ENCODE peak calls at places on chromosome 1, in five cellular contexts. C is heart right ventricle, B is psoas muscle, F is suprapubic skin, Q is cardiac muscle cell. U is an unnamed sample.

GRCh38 chr1:223212441-223212840 is 69.4 kb upstream of the TLR5 start:
- DNase-seq in C (no peak), B (no peak), F (no peak), Q (no peak), U (no peak)

GRCh38 chr1:116203192-116203723 is 92.1 kb downstream of the MAB21L3 start:
- DNase-seq in C (no peak), B (no peak), F (no peak), Q (no peak), U (no peak)

GRCh38 chr1:186435336-186435735 is 25.6 kb downstream of the PDC start:
- DNase-seq in C (no peak), B (no peak), F (no peak), Q (peak; percentile 39), U (no peak)

GRCh38 chr1:41843378-41843777 is 75.3 kb downstream of the HIVEP3 start:
- DNase-seq in C (no peak), B (no peak), F (no peak), Q (peak; percentile 78), U (no peak)

GRCh38 chr1:37167479-37167878 is 133.2 kb upstream of the GRIK3 start:
- DNase-seq in C (no peak), B (no peak), F (no peak), Q (no peak), U (no peak)

GRCh38 chr1:2962946-2963345 is 58.3 kb upstream of the ACTRT2 start:
- DNase-seq in C (no peak), B (no peak), F (peak; percentile 41), Q (no peak), U (no peak)

GRCh38 chr1:18901952-18902522 is 318 bp downstream of the ALDH4A1 start:
- DNase-seq in C (no peak), B (peak; percentile 82), F (peak; percentile 90), Q (peak; percentile 10), U (no peak)

GRCh38 chr1:55632906-55633305 is 417.7 kb upstream of the USP24 start:
- DNase-seq in C (no peak), B (no peak), F (no peak), Q (no peak), U (no peak)

GRCh38 chr1:101653482-101653946 is 343.2 kb downstream of the OLFM3 start:
- DNase-seq in C (no peak), B (no peak), F (no peak), Q (peak; percentile 20), U (no peak)

GRCh38 chr1:39398278-39399010 is 93.0 kb upstream of the BMP8A start:
- DNase-seq in C (no peak), B (peak; percentile 60), F (peak; percentile 75), Q (peak; percentile 98), U (peak; percentile 68)

GRCh38 chr1:221858758-221859157 is 116.9 kb upstream of the DUSP10 start:
- DNase-seq in C (no peak), B (no peak), F (no peak), Q (peak; percentile 30), U (no peak)

GRCh38 chr1:194698908-194699318 is 1512.5 kb upstream of the B3GALT2 start:
- DNase-seq in C (no peak), B (no peak), F (no peak), Q (peak; percentile 17), U (peak; percentile 26)

GRCh38 chr1:155531624-155532023 is 31.0 kb downstream of the ASH1L start:
- DNase-seq in C (no peak), B (no peak), F (no peak), Q (peak; percentile 49), U (no peak)

GRCh38 chr1:34166191-34167090 is 1.4 kb upstream of the CSMD2 start:
- DNase-seq in C (no peak), B (peak; percentile 48), F (no peak), Q (peak; percentile 17), U (peak; percentile 65)

GRCh38 chr1:65063025-65063424 is 85.0 kb upstream of the AK4 start:
- DNase-seq in C (no peak), B (no peak), F (no peak), Q (no peak), U (no peak)

GRCh38 chr1:151858030-151858746 is 4.7 kb upstream of the THEM5 start:
- DNase-seq in C (no peak), B (no peak), F (no peak), Q (peak; percentile 44), U (no peak)

GRCh38 chr1:19710825-19711611 is 46.3 kb downstream of the HTR6 start:
- DNase-seq in C (no peak), B (no peak), F (no peak), Q (peak; percentile 8), U (no peak)

GRCh38 chr1:12436817-12437599 is 181.0 kb downstream of the DHRS3 start:
- DNase-seq in C (no peak), B (no peak), F (no peak), Q (peak; percentile 53), U (no peak)

GRCh38 chr1:73813726-73814125 is 384.2 kb downstream of the LRRIQ3 start:
- DNase-seq in C (no peak), B (no peak), F (no peak), Q (no peak), U (no peak)

GRCh38 chr1:24003331-24003972 is 23.3 kb upstream of the SRSF10 start:
- DNase-seq in C (no peak), B (no peak), F (no peak), Q (peak; percentile 90), U (no peak)

GRCh38 chr1:116983112-116983511 is 18.4 kb upstream of the CD101 start:
- DNase-seq in C (no peak), B (no peak), F (no peak), Q (no peak), U (peak; percentile 61)

GRCh38 chr1:51988254-51988653 is 2.2 kb downstream of the RAB3B start:
- DNase-seq in C (no peak), B (no peak), F (no peak), Q (no peak), U (no peak)

GRCh38 chr1:113835686-113836290 is 23.5 kb upstream of the RSBN1 start:
- DNase-seq in C (no peak), B (no peak), F (no peak), Q (peak; percentile 75), U (no peak)

GRCh38 chr1:3004285-3005205 is 16.7 kb upstream of the ACTRT2 start:
- DNase-seq in C (no peak), B (peak; percentile 12), F (no peak), Q (no peak), U (no peak)

GRCh38 chr1:116826818-116827606 is 72.8 kb downstream of the CD2 start:
- DNase-seq in C (no peak), B (no peak), F (no peak), Q (peak; percentile 66), U (no peak)

GRCh38 chr1:224357626-224358124 is 996 bp downstream of the CNIH4 start:
- DNase-seq in C (no peak), B (no peak), F (no peak), Q (peak; percentile 83), U (no peak)

DNA sequence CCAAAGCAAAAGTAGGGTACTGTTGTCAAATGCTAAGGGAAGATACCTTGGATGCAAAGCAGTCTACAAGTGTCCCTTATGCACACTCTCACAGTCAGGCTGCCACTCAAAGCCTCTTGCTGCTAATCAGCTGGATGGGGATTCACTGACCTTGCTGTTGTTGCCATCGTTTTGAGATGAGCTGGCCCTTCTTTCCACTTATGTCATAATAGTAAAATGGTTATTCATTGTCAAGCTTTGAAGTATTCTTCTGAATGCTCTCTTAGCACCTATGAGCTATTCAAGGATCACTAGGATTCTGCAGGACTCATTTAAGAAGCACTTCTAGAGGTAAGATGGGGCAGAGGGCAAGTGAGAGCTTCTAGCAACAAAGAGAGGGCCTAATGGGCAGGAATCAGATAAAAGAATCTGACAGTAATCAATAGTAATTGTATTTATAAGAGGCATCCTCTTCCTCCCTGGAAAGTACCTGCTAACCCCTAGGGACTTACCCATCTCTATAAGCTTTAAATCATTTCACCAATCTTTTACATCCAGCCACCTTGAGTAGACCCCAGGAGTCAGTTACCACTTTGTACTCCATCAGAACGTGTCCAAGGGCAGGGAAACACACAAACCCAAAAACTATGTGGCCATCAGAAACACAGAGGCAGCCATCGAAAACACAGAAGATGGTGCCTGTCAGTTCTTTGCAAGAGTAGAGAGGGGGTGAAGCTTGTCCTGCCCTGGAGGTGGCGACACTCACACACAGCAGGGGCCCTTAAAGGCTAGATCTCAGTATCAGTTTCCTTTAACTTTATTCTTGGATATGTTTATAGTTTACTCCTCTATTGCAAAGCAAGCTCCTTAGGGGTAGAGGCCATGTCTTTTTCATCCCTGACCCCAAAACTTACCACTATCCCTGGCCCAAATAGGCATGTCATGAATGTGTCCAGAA is 103.7 kb upstream of the NFIA start:
- DNase-seq in C (peak; percentile 23), B (peak; percentile 59), F (no peak), Q (peak; percentile 74), U (peak; percentile 48)
- H3K4me1 ChIP-seq in C (peaks cover 4% of the 10 kb centered on the region), B (no peaks in the 10 kb centered on the region), F (peaks cover 4% of the 10 kb centered on the region), Q (no peaks in the 10 kb centered on the region), U (no peaks in the 10 kb centered on the region)

GRCh38 chr1:183913556-183913955 is 108.6 kb downstream of the RGL1 start:
- DNase-seq in C (no peak), B (no peak), F (no peak), Q (no peak), U (no peak)

GRCh38 chr1:183909672-183910071 is 104.8 kb downstream of the RGL1 start:
- DNase-seq in C (no peak), B (no peak), F (no peak), Q (no peak), U (no peak)

GRCh38 chr1:183912265-183912886 is 107.5 kb downstream of the RGL1 start:
- DNase-seq in C (no peak), B (no peak), F (no peak), Q (no peak), U (no peak)

GRCh38 chr1:183910780-183911179 is 105.9 kb downstream of the RGL1 start:
- DNase-seq in C (no peak), B (no peak), F (no peak), Q (peak; percentile 30), U (no peak)

GRCh38 chr1:183911285-183911684 is 106.4 kb downstream of the RGL1 start:
- DNase-seq in C (no peak), B (no peak), F (no peak), Q (no peak), U (no peak)
- H3K27ac ChIP-seq in C (peak overlapping the region; percentile 66), B (no peak overlapping the region), F (peak overlapping the region; percentile 19), Q (no peak overlapping the region), U (no peak overlapping the region)

DNA sequence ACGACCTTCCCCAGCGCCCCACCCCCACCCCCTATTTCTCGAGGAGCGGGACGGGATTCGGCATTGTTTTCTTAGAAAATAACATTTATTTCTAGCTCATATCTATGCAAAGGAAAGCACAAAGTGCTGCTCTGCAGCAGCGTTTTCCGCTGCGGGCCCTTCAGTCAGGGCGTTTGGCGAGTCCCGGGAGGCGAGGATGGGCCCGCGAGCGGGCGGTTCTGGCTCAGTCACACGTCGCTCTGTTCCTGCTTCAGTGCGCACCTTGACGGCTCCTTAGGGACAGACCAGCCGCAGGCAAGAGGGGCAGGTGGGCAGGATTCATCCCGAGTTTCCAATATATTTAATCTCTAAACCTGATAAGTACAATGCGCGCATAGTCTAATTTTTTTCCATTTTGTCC is 5.8 kb downstream of the DMRTA2 start:
- DNase-seq in C (no peak), B (no peak), F (no peak), Q (no peak), U (no peak)
- H3K4me3 ChIP-seq in C (no peak overlapping the region), B (no peak overlapping the region), F (no peak overlapping the region), Q (no peak overlapping the region), U (no peak overlapping the region)

DNA sequence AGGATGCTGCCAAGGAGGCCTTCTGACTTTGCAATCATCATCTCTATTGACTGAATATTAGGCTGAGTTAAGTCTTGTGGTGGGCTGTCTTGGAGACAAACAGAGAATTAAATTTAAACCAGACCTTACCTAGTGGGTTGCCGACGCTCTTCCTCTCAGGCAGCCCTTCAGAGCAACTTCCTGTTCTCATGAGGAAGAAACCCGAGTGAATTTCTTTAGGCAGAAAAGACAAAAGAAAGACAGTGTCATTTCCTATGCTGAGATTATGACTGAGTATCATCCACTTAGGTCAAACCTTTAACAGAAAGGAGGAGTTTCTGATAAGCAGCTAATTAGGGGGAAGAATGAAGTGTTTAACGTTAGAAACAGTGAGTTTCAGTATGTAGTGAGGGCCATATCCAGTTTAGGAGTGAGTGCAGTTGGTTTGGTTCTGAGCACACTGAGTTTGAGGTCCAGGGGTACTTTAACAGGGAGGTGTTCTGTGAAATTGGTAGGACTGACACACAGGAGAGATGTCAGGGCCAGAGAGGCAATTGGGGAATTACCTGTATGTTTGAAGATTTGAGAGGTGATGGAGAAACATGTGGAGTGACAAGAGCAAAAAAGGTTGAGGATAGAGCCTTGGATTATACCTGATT is 38.7 kb downstream of the FASLG start:
- DNase-seq in C (no peak), B (no peak), F (no peak), Q (no peak), U (no peak)
- H3K4me1 ChIP-seq in C (no peaks in the 10 kb centered on the region), B (peaks cover 4% of the 10 kb centered on the region), F (no peaks in the 10 kb centered on the region), Q (peaks cover 4% of the 10 kb centered on the region), U (no peaks in the 10 kb centered on the region)

U was measured in right cardiac atrium.